ENCODE peak calls at places on chromosomes 11 and 22, in eight cellular contexts. One of them, this sample, is unnamed. For H3K4me1 and H3K36me3, the result is how much of the 10 kb centered on the place peaks cover.

GRCh38 chr11:60852639-60853468 is 2.9 kb downstream of the PTGDR2 start:
- DNase-seq in heart left ventricle: no peak
- DNase-seq in endodermal cell: peak
- DNase-seq in colonic mucosa: no peak
- DNase-seq in mesendoderm: no peak
- DNase-seq in SJSA1: no peak
- DNase-seq in HAP-1: no peak
- DNase-seq in neural progenitor cell: peak
- DNase-seq in this sample: no peak

GRCh38 chr11:94131363-94132115 is 2.9 kb downstream of the PANX1 start:
- DNase-seq in endodermal cell: peak
- DNase-seq in colonic mucosa: no peak
- DNase-seq in mesendoderm: no peak
- DNase-seq in SJSA1: no peak
- DNase-seq in neural progenitor cell: no peak
- DNase-seq in heart left ventricle: no peak
- DNase-seq in HAP-1: no peak
- DNase-seq in this sample: no peak

GRCh38 chr22:26718905-26719304 is 61.5 kb downstream of the MIAT start:
- DNase-seq in endodermal cell: no peak
- DNase-seq in mesendoderm: no peak
- DNase-seq in neural progenitor cell: no peak
- DNase-seq in heart left ventricle: no peak
- DNase-seq in HAP-1: no peak
- DNase-seq in colonic mucosa: no peak
- DNase-seq in SJSA1: peak
- DNase-seq in this sample: peak

GRCh38 chr22:46269564-46269963 is 1.8 kb downstream of the TTC38 start:
- DNase-seq in mesendoderm: no peak
- DNase-seq in neural progenitor cell: no peak
- DNase-seq in endodermal cell: no peak
- DNase-seq in HAP-1: no peak
- DNase-seq in heart left ventricle: no peak
- DNase-seq in colonic mucosa: no peak
- DNase-seq in SJSA1: no peak
- DNase-seq in this sample: no peak

GRCh38 chr11:70169632-70170031 is 33.5 kb upstream of the FADD start:
- DNase-seq in colonic mucosa: no peak
- DNase-seq in HAP-1: no peak
- DNase-seq in SJSA1: no peak
- DNase-seq in neural progenitor cell: no peak
- DNase-seq in mesendoderm: no peak
- DNase-seq in heart left ventricle: no peak
- DNase-seq in endodermal cell: no peak
- DNase-seq in this sample: no peak

GRCh38 chr22:36166518-36167220 is 6.1 kb upstream of the APOL3 start:
- DNase-seq in HAP-1: no peak
- DNase-seq in heart left ventricle: no peak
- DNase-seq in mesendoderm: no peak
- DNase-seq in neural progenitor cell: no peak
- DNase-seq in SJSA1: no peak
- DNase-seq in endodermal cell: no peak
- DNase-seq in colonic mucosa: no peak
- DNase-seq in this sample: no peak

GRCh38 chr11:28132541-28132940 is 24.4 kb downstream of the METTL15 start:
- DNase-seq in neural progenitor cell: no peak
- DNase-seq in colonic mucosa: no peak
- DNase-seq in endodermal cell: no peak
- DNase-seq in mesendoderm: no peak
- DNase-seq in heart left ventricle: no peak
- DNase-seq in SJSA1: no peak
- DNase-seq in HAP-1: no peak
- DNase-seq in this sample: no peak

GRCh38 chr22:35685731-35686130 is 31.9 kb upstream of the APOL5 start:
- DNase-seq in HAP-1: no peak
- DNase-seq in neural progenitor cell: no peak
- DNase-seq in mesendoderm: no peak
- DNase-seq in endodermal cell: no peak
- DNase-seq in colonic mucosa: no peak
- DNase-seq in heart left ventricle: no peak
- DNase-seq in SJSA1: no peak
- DNase-seq in this sample: no peak

GRCh38 chr11:36131719-36132349 is 157.4 kb downstream of the COMMD9 start:
- DNase-seq in heart left ventricle: peak
- DNase-seq in HAP-1: no peak
- DNase-seq in endodermal cell: peak
- DNase-seq in SJSA1: peak
- DNase-seq in mesendoderm: peak
- DNase-seq in neural progenitor cell: peak
- DNase-seq in colonic mucosa: peak
- DNase-seq in this sample: peak

GRCh38 chr11:73324116-73324515 is 16.0 kb downstream of the ARHGEF17 start:
- DNase-seq in heart left ventricle: no peak
- DNase-seq in SJSA1: no peak
- DNase-seq in HAP-1: no peak
- DNase-seq in mesendoderm: no peak
- DNase-seq in neural progenitor cell: no peak
- DNase-seq in endodermal cell: no peak
- DNase-seq in colonic mucosa: no peak
- DNase-seq in this sample: no peak

GRCh38 chr11:73323464-73323863 is 15.4 kb downstream of the ARHGEF17 start:
- DNase-seq in SJSA1: peak
- DNase-seq in heart left ventricle: peak
- DNase-seq in colonic mucosa: peak
- DNase-seq in HAP-1: no peak
- DNase-seq in mesendoderm: peak
- DNase-seq in neural progenitor cell: peak
- DNase-seq in endodermal cell: peak
- DNase-seq in this sample: peak

GRCh38 chr11:73322986-73323306 is 14.9 kb downstream of the ARHGEF17 start:
- DNase-seq in HAP-1: no peak
- DNase-seq in heart left ventricle: no peak
- DNase-seq in endodermal cell: no peak
- DNase-seq in mesendoderm: no peak
- DNase-seq in neural progenitor cell: no peak
- DNase-seq in colonic mucosa: no peak
- DNase-seq in SJSA1: no peak
- DNase-seq in this sample: no peak

GRCh38 chr11:73325036-73325981 is 17.2 kb downstream of the ARHGEF17 start:
- DNase-seq in neural progenitor cell: no peak
- DNase-seq in HAP-1: no peak
- DNase-seq in endodermal cell: no peak
- DNase-seq in SJSA1: peak
- DNase-seq in mesendoderm: no peak
- DNase-seq in colonic mucosa: no peak
- DNase-seq in heart left ventricle: no peak
- DNase-seq in this sample: peak

DNA sequence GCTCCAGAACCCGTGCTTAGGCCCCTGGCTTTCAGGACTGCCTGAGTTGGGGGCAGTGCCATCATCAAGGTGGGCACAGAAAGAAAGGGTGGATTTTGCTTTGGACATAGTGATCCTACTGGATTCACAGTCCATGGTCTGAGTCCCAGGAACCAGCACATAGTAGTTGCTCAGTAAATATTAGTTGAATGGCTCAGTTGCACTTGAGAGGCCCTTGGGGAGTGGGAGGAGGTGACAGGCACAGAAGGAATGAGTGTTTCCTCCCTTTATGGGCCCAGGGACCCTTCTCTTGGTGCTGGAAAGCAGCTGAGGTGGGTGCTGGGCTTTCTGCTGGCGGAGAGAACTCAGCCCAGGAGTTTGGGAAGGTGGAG is 16.6 kb downstream of the ARHGEF17 start:
- DNase-seq in colonic mucosa: no peak
- DNase-seq in HAP-1: no peak
- DNase-seq in heart left ventricle: no peak
- DNase-seq in neural progenitor cell: no peak
- DNase-seq in SJSA1: no peak
- DNase-seq in endodermal cell: no peak
- DNase-seq in mesendoderm: no peak
- DNase-seq in this sample: no peak
- H3K4me1 ChIP-seq in colonic mucosa: under half
- H3K4me1 ChIP-seq in HAP-1: under half
- H3K4me1 ChIP-seq in heart left ventricle: half or more
- H3K4me1 ChIP-seq in neural progenitor cell: half or more
- H3K4me1 ChIP-seq in SJSA1: half or more
- H3K4me1 ChIP-seq in endodermal cell: under half
- H3K4me1 ChIP-seq in mesendoderm: under half
- H3K4me1 ChIP-seq in this sample: under half

DNA sequence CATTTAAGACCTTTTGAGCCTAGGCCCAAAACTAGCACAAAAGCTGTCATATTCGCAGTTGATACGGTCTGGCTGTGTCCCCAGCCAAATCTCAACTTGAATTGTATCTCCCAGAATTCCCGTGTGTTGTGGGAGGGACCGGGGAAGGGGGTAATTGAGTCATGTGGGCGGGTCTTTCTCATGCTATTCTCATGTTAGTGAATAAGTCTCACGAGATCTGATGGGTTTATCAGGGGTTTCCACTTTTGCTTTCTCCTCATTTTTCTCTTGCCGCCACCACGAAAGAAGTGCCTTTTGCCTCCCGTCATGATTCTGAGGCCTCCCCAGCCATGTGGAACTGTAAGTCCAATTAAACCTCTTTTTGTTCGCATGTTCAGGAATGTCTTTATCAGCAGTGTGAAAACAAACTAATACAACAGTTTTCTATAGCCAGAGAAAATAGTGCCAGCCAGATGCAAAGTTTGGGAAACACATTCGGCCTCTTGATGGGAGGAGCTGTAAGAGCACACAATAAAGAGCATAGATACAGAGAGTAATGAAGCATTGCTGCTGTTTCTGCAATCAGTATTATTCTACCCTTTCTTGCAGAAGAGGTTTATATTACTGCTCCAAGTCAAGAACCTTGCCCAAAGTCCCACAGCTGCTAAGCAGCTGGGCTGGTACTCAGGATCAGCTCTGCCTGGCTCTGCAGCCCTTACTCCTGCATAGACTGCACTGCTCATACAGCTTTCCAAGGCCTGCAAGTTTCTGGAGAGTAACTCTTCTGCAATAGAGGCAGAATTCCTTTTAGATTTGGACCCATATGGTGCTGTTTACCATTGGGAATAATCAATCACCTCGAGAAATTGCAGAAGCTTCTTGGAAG is 2.0 kb upstream of the ZNF195 start:
- DNase-seq in heart left ventricle: no peak
- DNase-seq in HAP-1: no peak
- DNase-seq in mesendoderm: peak
- DNase-seq in neural progenitor cell: peak
- DNase-seq in colonic mucosa: peak
- DNase-seq in endodermal cell: peak
- DNase-seq in SJSA1: no peak
- DNase-seq in this sample: no peak
- H3K4me3 ChIP-seq in heart left ventricle: no peak
- H3K4me3 ChIP-seq in HAP-1: no peak
- H3K4me3 ChIP-seq in mesendoderm: peak
- H3K4me3 ChIP-seq in neural progenitor cell: peak
- H3K4me3 ChIP-seq in colonic mucosa: no peak
- H3K4me3 ChIP-seq in endodermal cell: peak
- H3K4me3 ChIP-seq in SJSA1: no peak
- H3K4me3 ChIP-seq in this sample: no peak

DNA sequence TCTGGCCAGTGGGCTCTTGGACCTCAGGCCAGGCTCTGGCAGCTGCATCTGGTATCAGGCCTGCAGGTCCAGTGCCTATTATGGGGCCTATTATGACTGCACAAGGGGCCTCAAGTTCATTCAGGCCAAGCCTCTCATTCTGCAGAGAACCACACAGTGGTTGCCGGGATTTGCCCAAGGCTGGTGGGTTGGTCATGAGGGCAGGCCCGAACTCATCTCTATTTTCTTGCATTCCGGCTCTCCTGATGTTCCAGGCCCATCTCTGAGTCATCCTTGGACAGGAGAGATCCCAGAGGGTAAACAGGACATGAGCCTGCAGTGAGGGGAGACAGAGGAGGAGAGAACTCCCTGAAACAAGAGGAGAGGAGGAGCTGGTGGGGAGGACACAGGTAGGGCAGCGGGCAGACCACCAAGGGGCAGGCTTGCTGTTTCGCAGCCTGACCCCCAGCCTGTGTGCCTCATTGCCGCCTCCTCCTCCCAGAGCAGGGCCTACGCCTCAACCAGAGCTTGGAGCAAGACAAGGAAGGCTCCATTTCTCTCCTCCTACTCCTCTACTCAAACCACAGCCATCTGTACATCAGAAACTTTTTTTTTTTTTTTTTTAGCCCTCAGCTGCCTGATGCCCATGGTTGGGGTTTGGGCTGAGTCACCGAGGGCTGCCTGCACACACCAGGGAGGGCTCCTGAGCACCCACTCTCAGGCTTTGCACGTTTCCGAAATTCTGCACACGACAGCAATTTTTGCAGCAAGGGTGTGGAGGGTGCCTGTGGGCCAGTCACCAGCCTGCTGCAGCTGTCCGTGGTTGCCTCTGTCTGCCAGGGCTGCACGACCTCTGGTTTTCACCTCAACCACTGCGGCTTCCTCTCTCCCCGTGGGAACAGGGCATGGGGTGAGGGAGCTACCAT is 12.7 kb upstream of the TREH start:
- DNase-seq in neural progenitor cell: no peak
- DNase-seq in endodermal cell: peak
- DNase-seq in heart left ventricle: no peak
- DNase-seq in SJSA1: no peak
- DNase-seq in mesendoderm: peak
- DNase-seq in HAP-1: no peak
- DNase-seq in colonic mucosa: no peak
- DNase-seq in this sample: peak
- H3K36me3 ChIP-seq in neural progenitor cell: under half
- H3K36me3 ChIP-seq in endodermal cell: under half
- H3K36me3 ChIP-seq in heart left ventricle: under half
- H3K36me3 ChIP-seq in SJSA1: under half
- H3K36me3 ChIP-seq in mesendoderm: under half
- H3K36me3 ChIP-seq in HAP-1: under half
- H3K36me3 ChIP-seq in colonic mucosa: under half
- H3K36me3 ChIP-seq in this sample: under half

DNA sequence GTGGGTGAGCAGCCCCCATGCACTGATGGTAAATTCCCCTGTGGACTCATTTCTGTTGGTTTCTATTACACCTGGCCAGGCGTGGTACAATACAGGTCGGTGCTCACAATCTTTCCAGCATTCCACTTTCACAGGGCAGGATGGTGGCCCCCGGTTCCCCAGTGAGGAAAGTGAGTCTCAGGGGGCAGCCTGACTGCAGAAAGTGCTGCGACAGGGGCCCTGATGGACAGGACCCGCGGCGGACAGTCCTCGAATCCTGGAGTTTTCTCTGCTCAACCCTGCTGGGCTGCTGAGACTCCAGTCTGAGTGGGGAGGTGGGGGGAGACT is 3.1 kb upstream of the PGGHG start:
- DNase-seq in endodermal cell: no peak
- DNase-seq in mesendoderm: no peak
- DNase-seq in heart left ventricle: no peak
- DNase-seq in SJSA1: no peak
- DNase-seq in neural progenitor cell: peak
- DNase-seq in HAP-1: no peak
- DNase-seq in colonic mucosa: no peak
- DNase-seq in this sample: no peak
- H3K4me1 ChIP-seq in endodermal cell: under half
- H3K4me1 ChIP-seq in mesendoderm: under half
- H3K4me1 ChIP-seq in heart left ventricle: under half
- H3K4me1 ChIP-seq in SJSA1: under half
- H3K4me1 ChIP-seq in neural progenitor cell: under half
- H3K4me1 ChIP-seq in HAP-1: under half
- H3K4me1 ChIP-seq in colonic mucosa: under half
- H3K4me1 ChIP-seq in this sample: under half

GRCh38 chr11:108958446-108959123 is 293.7 kb downstream of the DDX10 start:
- DNase-seq in colonic mucosa: no peak
- DNase-seq in heart left ventricle: no peak
- DNase-seq in neural progenitor cell: no peak
- DNase-seq in mesendoderm: peak
- DNase-seq in SJSA1: peak
- DNase-seq in HAP-1: no peak
- DNase-seq in endodermal cell: no peak
- DNase-seq in this sample: no peak
- H3K4me3 ChIP-seq in colonic mucosa: no peak
- H3K4me3 ChIP-seq in heart left ventricle: no peak
- H3K4me3 ChIP-seq in neural progenitor cell: no peak
- H3K4me3 ChIP-seq in mesendoderm: no peak
- H3K4me3 ChIP-seq in SJSA1: no peak
- H3K4me3 ChIP-seq in HAP-1: no peak
- H3K4me3 ChIP-seq in endodermal cell: no peak
- H3K4me3 ChIP-seq in this sample: no peak

This sample was measured in SJCRH30.